ENCODE peak calls at places on chromosomes 5 and 9, in seven cellular contexts. C, V, K, N, A, Z and M are unnamed samples. For H3K4me1 and H3K27me3, the result is how much of the 10 kb centered on the place peaks cover.

GRCh38 chr5:108481355-108481931 is 99.5 kb upstream of the FBXL17 start:
- DNase-seq in K (no peak), A (peak), C (no peak), Z (no peak), N (no peak), V (peak), M (peak)

GRCh38 chr9:122536138-122536537 is 9.0 kb upstream of the OR1N1 start:
- DNase-seq in K (no peak), A (no peak), Z (no peak), N (no peak), V (no peak), C (no peak), M (no peak)

GRCh38 chr5:101728933-101729332 is 567.2 kb downstream of the SLCO4C1 start:
- DNase-seq in K (no peak), A (peak), V (no peak), N (no peak), C (no peak), Z (no peak), M (peak)

GRCh38 chr5:103428411-103428871 is 134.1 kb downstream of the NUDT12 start:
- DNase-seq in N (peak), C (peak), Z (no peak), K (no peak), A (peak), V (peak), M (peak)

GRCh38 chr5:67249590-67249895 is 52.9 kb upstream of the CD180 start:
- DNase-seq in C (no peak), N (no peak), V (no peak), Z (no peak), K (no peak), A (peak), M (no peak)

GRCh38 chr9:93259490-93260289 is 75.8 kb downstream of the WNK2 start:
- DNase-seq in N (no peak), K (peak), A (no peak), V (no peak), Z (no peak), C (peak), M (no peak)

GRCh38 chr5:165497707-165498106 is 1992.3 kb downstream of the MAT2B start:
- DNase-seq in V (peak), C (no peak), Z (no peak), K (no peak), N (no peak), A (peak), M (peak)

GRCh38 chr5:132475939-132476852 is 14.4 kb downstream of the IRF1 start:
- DNase-seq in A (no peak), V (no peak), C (peak), K (no peak), N (no peak), Z (no peak), M (no peak)

GRCh38 chr9:92716557-92716956 is 46.6 kb upstream of the IPPK start:
- DNase-seq in V (peak), A (peak), N (peak), C (peak), Z (peak), K (peak), M (peak)

GRCh38 chr9:26262431-26262830 is 584.2 kb upstream of the TUSC1 start:
- DNase-seq in A (no peak), C (no peak), K (no peak), N (no peak), V (no peak), Z (no peak), M (no peak)

GRCh38 chr9:88791105-88791805 is 200.0 kb upstream of the S1PR3 start:
- DNase-seq in Z (no peak), N (no peak), K (no peak), C (no peak), A (peak), V (no peak), M (no peak)

GRCh38 chr5:137264573-137264972 is 234.6 kb downstream of the SPOCK1 start:
- DNase-seq in N (no peak), A (no peak), V (no peak), Z (no peak), C (no peak), K (no peak), M (no peak)

GRCh38 chr9:17824191-17824926 is 245.5 kb downstream of the SH3GL2 start:
- DNase-seq in A (no peak), V (peak), Z (no peak), K (no peak), C (no peak), N (no peak), M (no peak)

GRCh38 chr5:177403826-177404640 is 3.6 kb upstream of the PFN3 start:
- DNase-seq in A (peak), Z (peak), K (peak), C (peak), V (peak), N (peak), M (peak)

GRCh38 chr5:1594336-1595106 is 70.8 kb upstream of the LPCAT1 start:
- DNase-seq in N (peak), A (peak), C (peak), K (peak), V (no peak), Z (peak), M (peak)

GRCh38 chr9:22913518-22913917 is 466.9 kb downstream of the DMRTA1 start:
- DNase-seq in V (peak), A (no peak), N (no peak), C (no peak), K (no peak), Z (no peak), M (no peak)

GRCh38 chr5:54062958-54063357 is 247.4 kb downstream of the ARL15 start:
- DNase-seq in A (no peak), N (no peak), C (no peak), V (no peak), K (no peak), Z (no peak), M (no peak)

GRCh38 chr5:36403601-36404311 is 102.1 kb upstream of the RANBP3L start:
- DNase-seq in N (no peak), A (peak), C (no peak), V (no peak), Z (no peak), K (peak), M (no peak)

GRCh38 chr5:120314201-120314600 is 149.9 kb upstream of the PRR16 start:
- DNase-seq in N (no peak), Z (no peak), A (no peak), V (no peak), C (no peak), K (no peak), M (no peak)

GRCh38 chr5:159163027-159163699 is 46.2 kb downstream of the RNF145 start:
- DNase-seq in K (no peak), C (no peak), N (no peak), Z (no peak), A (no peak), V (no peak), M (no peak)

GRCh38 chr5:138605254-138605972 is 30.2 kb upstream of the HSPA9 start:
- DNase-seq in N (no peak), K (no peak), V (peak), C (no peak), A (no peak), Z (no peak), M (no peak)

GRCh38 chr9:130815242-130815808 is 19.7 kb upstream of the ABL1 start:
- DNase-seq in C (no peak), N (no peak), A (no peak), V (no peak), Z (no peak), K (no peak), M (no peak)

GRCh38 chr5:174045470-174046025 is at the start of gene NSG2:
- DNase-seq in Z (no peak), C (peak), N (peak), A (peak), K (no peak), V (peak), M (peak)

GRCh38 chr5:139482050-139482889 is at the start of gene STING1:
- DNase-seq in K (peak), Z (peak), A (peak), C (peak), N (peak), V (no peak), M (peak)

GRCh38 chr9:73370053-73370452 is 218.4 kb downstream of the ANXA1 start:
- DNase-seq in K (no peak), Z (no peak), C (no peak), V (peak), N (no peak), A (peak), M (no peak)

DNA sequence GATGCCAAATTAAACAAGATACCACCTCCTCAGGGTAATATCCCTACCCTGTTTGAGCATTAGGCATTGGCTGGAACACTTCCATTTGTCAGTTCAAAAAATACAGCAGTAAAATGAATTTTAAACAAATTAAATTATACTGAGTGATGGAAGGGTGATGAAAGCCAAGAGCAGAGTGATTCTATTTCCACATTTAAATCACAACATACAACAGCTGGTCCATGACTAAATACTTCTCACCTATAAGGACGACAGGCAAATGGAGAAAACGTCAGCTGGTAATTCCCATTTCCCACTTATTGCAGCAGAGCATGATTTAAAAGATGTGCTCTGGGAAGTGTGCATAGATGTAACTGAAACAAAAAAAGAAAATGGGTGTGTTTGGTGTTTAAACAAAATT is 543.6 kb upstream of the DAB2 start:
- DNase-seq in A (no peak), N (no peak), K (no peak), C (no peak), Z (no peak), V (no peak), M (no peak)
- TF ChIP-seq CTCF in A (no peak), N (no peak), K (no peak), C (no peak), Z (no peak), V (no peak), M (no peak)

DNA sequence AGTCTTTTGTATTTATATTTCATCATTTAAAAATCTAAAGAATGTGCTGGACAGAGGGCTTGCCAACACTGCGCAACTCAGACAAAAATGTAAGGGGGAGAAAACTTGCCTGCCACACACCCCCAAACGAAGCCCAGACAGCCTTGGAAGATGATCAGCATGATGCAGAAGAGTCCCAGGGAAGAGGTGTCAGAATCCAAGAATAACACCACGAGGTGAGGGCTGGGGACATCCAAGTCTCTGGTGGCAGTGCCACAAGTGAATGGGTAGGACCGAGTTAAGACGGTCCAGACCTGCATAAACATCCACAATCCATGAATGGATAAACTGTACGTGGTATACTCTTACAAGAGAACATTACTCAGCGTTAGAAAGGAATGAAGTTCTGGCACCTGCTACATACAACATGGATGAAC is 10.4 kb downstream of the EPB41L4B start:
- DNase-seq in A (no peak), C (no peak), N (no peak), Z (no peak), K (no peak), V (no peak), M (no peak)
- H3K4me1 ChIP-seq in A (under half), C (under half), N (under half), Z (under half), K (under half), V (under half), M (under half)

DNA sequence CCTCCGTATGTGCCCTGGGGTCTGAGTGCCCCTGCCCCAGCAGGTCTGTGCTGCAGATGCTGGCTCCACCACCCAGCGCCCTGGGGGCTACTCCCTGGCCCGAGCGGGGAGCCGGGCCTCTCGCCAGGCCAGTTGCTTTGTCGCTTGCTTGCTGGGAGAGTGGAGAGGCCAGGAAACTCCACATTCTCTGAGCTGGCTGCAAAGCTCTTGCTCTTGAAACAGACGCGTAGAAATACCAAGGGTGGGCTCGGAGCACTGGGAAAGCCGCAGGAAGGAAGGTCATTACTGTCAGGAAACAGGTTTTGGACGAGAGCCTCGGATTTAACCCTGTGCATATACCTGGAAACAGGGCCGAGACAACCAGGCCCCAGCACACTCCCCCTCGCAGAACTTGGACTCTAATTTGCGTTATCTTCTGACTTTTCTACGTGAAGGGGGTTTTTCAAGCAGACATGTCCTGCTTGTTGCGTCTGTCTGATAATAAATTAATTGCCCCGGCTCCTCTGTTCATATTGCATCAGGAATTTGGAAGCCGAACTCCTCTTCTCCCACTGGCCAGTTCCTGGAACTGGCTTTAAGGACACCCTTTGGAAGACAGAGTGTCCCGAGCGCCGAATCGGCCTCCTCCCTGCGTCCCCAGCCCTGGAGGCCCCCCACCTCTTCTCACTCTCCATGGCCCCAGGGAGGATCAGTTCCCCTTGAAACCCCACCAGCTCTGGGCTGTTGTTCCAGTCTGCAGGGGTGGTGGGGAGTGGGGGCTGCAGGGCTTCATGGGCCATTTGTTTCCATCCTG is 11.2 kb downstream of the ADAMTSL2 start:
- DNase-seq in K (no peak), Z (no peak), C (no peak), V (no peak), A (no peak), N (no peak), M (peak)
- H3K27me3 ChIP-seq in K (under half), Z (under half), C (under half), V (half or more), A (under half), N (under half), M (under half)

DNA sequence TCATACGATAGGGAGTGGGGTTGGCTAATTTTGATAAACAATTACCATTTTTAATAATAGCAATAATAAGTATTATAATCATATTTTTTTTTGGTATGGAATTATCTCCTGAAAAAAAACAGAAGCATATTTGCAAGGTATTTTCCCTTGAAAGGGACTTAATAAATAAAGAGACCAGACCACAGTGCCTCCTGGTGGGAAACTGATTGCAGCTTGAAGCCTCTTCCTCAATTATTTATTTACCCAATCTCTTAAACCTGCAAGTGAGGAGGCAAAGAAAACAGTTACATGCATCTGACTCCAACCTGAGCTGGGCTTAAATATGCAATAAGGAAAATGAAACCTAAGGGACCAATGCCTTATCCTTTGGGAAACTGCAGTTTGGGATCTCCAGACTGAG is 388.1 kb upstream of the ACO1 start:
- DNase-seq in Z (no peak), A (peak), N (no peak), V (peak), C (no peak), K (no peak), M (no peak)
- TF ChIP-seq CTCF in Z (no peak), A (peak), N (no peak), V (no peak), C (no peak), K (no peak), M (peak)

DNA sequence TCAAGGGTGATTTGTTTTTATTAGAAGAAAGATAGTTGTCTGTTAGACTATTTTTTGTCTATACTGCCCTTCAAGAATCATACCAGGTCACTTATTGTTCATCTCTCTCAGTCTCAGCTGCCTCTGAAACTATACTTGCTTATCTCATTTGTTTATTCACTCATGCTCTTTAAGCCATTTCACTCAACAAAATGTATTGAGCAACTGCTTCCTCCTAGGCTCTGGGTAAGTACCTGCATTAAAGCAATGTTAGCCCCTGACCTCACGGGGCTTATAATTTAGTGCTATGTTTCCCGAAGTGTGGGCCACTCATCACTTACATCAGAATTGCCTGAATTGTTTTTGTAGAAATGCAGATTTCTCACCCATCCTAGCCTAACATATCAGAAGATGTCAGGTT is 100.9 kb downstream of the DPYSL3 start:
- DNase-seq in A (no peak), V (no peak), N (no peak), C (no peak), Z (no peak), K (no peak), M (no peak)
- H3K4me1 ChIP-seq in A (under half), V (under half), N (under half), C (under half), Z (under half), K (under half), M (under half)

DNA sequence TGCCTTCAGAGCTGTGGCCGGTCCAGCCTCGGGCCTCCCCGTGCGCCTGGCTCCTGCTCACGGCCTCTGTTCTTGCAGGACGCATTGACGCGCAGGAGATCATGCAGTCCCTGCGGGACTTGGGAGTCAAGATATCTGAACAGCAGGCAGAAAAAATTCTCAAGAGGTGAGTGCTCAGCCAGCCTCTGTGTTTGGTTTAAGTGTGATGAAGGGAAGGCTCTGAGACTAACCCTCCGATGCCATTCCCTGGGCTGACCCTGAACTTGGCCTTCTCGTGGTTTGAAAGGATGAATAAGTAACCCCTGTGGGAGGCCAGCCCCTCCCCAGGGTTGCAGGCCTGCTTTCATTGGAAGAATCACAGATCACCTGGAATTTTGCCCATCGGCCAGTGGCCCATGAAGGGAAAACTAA is 26.3 kb downstream of the PTGES2 start:
- DNase-seq in A (no peak), Z (no peak), K (no peak), C (no peak), V (no peak), N (no peak), M (no peak)
- H3K27me3 ChIP-seq in A (under half), Z (under half), K (under half), C (under half), V (under half), N (under half), M (under half)

GRCh38 chr9:136536721-136537241 is 9.1 kb downstream of the NOTCH1 start:
- DNase-seq in Z (no peak), N (no peak), A (no peak), K (no peak), C (no peak), V (no peak), M (no peak)
- TF ChIP-seq CTCF in Z (no peak), N (no peak), A (no peak), K (no peak), C (no peak), V (no peak), M (no peak)

GRCh38 chr5:95942414-95942813 is 19.2 kb downstream of the ELL2 start:
- DNase-seq in V (no peak), K (no peak), N (no peak), Z (no peak), C (no peak), A (no peak), M (no peak)
- H3K4me1 ChIP-seq in V (under half), K (under half), N (under half), Z (under half), C (under half), A (under half), M (under half)

GRCh38 chr5:51398875-51399635 is 15.8 kb downstream of the ISL1 start:
- DNase-seq in K (no peak), A (no peak), C (no peak), V (no peak), N (no peak), Z (no peak), M (peak)
- H3K27me3 ChIP-seq in K (under half), A (under half), C (under half), V (under half), N (under half), Z (under half), M (under half)

GRCh38 chr5:115516372-115516771 is 28.2 kb downstream of the FEM1C start:
- DNase-seq in A (no peak), V (no peak), C (no peak), Z (no peak), K (no peak), N (no peak), M (no peak)
- TF ChIP-seq CTCF in A (no peak), V (no peak), C (no peak), Z (no peak), K (no peak), N (no peak), M (no peak)